ENCODE peak calls at places on chromosomes 7 and 10, in five cellular contexts. E is A549, S is H1, P is GM12878, J is K562. W is an unnamed sample.
A peak's percentile ranks its signal among the peaks of the same experiment; 100 is the strongest.

GRCh38 chr7:46534593-46535271 is 613.7 kb upstream of the IGFBP3 start:
- DNase-seq in J (no peak), S (peak; percentile 60), E (peak; percentile 51), P (no peak), W (no peak)

GRCh38 chr10:108544500-108545120 is 1378.7 kb downstream of the XPNPEP1 start:
- DNase-seq in S (peak; percentile 83), E (peak; percentile 51), J (peak; percentile 4), P (no peak), W (peak; percentile 3)

GRCh38 chr10:86599729-86600128 is 54.6 kb upstream of the OPN4 start:
- DNase-seq in E (no peak), S (peak; percentile 55), J (no peak), P (peak; percentile 47), W (no peak)

GRCh38 chr10:63539377-63539776 is 18.2 kb downstream of the REEP3 start:
- DNase-seq in P (no peak), E (no peak), J (no peak), S (no peak), W (no peak)

GRCh38 chr7:16697507-16698199 is 51.7 kb downstream of the BZW2 start:
- DNase-seq in S (no peak), P (no peak), E (no peak), J (no peak), W (no peak)

GRCh38 chr10:124701435-124701834 is 42.7 kb downstream of the FAM53B start:
- DNase-seq in P (no peak), J (no peak), E (no peak), S (no peak), W (no peak)

GRCh38 chr10:75426880-75427279 is 4.5 kb upstream of the LRMDA start:
- DNase-seq in P (no peak), J (no peak), E (no peak), S (no peak), W (no peak)

GRCh38 chr7:362416-363096 is 72.6 kb downstream of the FOXL3 start:
- DNase-seq in E (no peak), J (no peak), S (no peak), P (no peak), W (no peak)

GRCh38 chr10:75469018-75469616 is 37.7 kb downstream of the LRMDA start:
- DNase-seq in P (no peak), E (peak; percentile 78), J (no peak), S (no peak), W (peak; percentile 6)

GRCh38 chr10:49593564-49593875 is 16.6 kb upstream of the SLC18A3 start:
- DNase-seq in P (no peak), S (no peak), E (no peak), J (no peak), W (no peak)

GRCh38 chr10:125811251-125811650 is 11.8 kb downstream of the UROS start:
- DNase-seq in E (no peak), S (no peak), P (no peak), J (no peak), W (no peak)

GRCh38 chr7:1956611-1957470 is 275.9 kb downstream of the MAD1L1 start:
- DNase-seq in E (no peak), S (no peak), P (no peak), J (no peak), W (no peak)

GRCh38 chr7:45617166-45617565 is 43.0 kb downstream of the ADCY1 start:
- DNase-seq in P (no peak), J (no peak), E (no peak), S (no peak), W (no peak)

GRCh38 chr7:148011753-148012152 is 578.8 kb upstream of the C7orf33 start:
- DNase-seq in J (no peak), E (no peak), S (no peak), P (no peak), W (no peak)

GRCh38 chr10:83542774-83543291 is 596.5 kb upstream of the GHITM start:
- DNase-seq in J (no peak), P (peak; percentile 92), E (no peak), S (no peak), W (no peak)

GRCh38 chr7:81190997-81191747 is 272.3 kb upstream of the SEMA3C start:
- DNase-seq in E (peak; percentile 60), J (no peak), S (no peak), P (no peak), W (peak; percentile 12)

GRCh38 chr10:34615770-34616169 is 199.3 kb downstream of the PARD3 start:
- DNase-seq in P (no peak), J (no peak), S (no peak), E (no peak), W (no peak)

GRCh38 chr10:109427421-109427820 is 495.9 kb downstream of the XPNPEP1 start:
- DNase-seq in J (no peak), S (no peak), P (no peak), E (no peak), W (no peak)

GRCh38 chr10:117950408-117950807 is 96.3 kb downstream of the RAB11FIP2 start:
- DNase-seq in E (no peak), J (no peak), P (no peak), S (no peak), W (no peak)

GRCh38 chr10:91349381-91349780 is 60.8 kb upstream of the HECTD2 start:
- DNase-seq in P (no peak), J (no peak), E (peak; percentile 9), S (no peak), W (no peak)

GRCh38 chr7:3244241-3244814 is 56.7 kb upstream of the SDK1 start:
- DNase-seq in S (no peak), E (peak; percentile 45), J (no peak), P (no peak), W (peak; percentile 56)

GRCh38 chr10:121899727-121900126 is 28.1 kb downstream of the ATE1 start:
- DNase-seq in S (no peak), E (no peak), P (no peak), J (no peak), W (no peak)

GRCh38 chr7:158541330-158542010 is 46.2 kb downstream of the PTPRN2 start:
- DNase-seq in J (peak; percentile 71), S (no peak), E (no peak), P (no peak), W (no peak)

GRCh38 chr7:33379891-33380525 is 250.6 kb downstream of the BBS9 start:
- DNase-seq in J (no peak), E (no peak), P (no peak), S (no peak), W (no peak)

GRCh38 chr10:132652446-132652845 is 114.9 kb downstream of the INPP5A start:
- DNase-seq in E (no peak), P (no peak), S (no peak), J (no peak), W (no peak)

GRCh38 chr10:102511562-102512274 is 7.9 kb downstream of the SUFU start:
- DNase-seq in J (no peak), S (no peak), E (no peak), P (peak; percentile 48), W (no peak)

GRCh38 chr7:157542669-157543021 is 205.8 kb downstream of the DNAJB6 start:
- DNase-seq in J (no peak), P (no peak), S (no peak), E (no peak), W (no peak)

DNA sequence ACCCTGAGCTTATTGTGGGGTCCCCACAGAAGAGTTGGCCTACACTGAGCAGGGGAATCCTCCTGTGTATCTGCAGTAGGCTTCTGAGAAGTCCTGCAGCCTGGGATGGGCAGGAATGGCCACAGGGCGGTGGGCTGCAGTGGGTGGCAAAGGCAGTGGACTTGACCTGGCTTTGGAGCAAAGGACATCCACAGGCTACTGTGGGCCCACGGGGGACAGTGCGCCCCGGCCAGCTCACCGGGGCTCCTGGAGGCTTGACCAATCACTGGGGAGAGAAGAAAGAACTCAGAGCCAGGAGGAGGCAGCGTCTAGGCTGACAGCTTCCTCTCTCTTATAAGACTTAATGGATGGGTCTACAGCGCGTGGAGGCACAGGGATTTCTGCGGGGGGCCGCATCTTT is 488.8 kb upstream of the MGMT start:
- DNase-seq in E (no peak), S (no peak), J (no peak), P (no peak), W (no peak)
- TF ChIP-seq HDAC2 in E (no peak), S (no peak), J (no peak), P (no peak), W (no peak)

DNA sequence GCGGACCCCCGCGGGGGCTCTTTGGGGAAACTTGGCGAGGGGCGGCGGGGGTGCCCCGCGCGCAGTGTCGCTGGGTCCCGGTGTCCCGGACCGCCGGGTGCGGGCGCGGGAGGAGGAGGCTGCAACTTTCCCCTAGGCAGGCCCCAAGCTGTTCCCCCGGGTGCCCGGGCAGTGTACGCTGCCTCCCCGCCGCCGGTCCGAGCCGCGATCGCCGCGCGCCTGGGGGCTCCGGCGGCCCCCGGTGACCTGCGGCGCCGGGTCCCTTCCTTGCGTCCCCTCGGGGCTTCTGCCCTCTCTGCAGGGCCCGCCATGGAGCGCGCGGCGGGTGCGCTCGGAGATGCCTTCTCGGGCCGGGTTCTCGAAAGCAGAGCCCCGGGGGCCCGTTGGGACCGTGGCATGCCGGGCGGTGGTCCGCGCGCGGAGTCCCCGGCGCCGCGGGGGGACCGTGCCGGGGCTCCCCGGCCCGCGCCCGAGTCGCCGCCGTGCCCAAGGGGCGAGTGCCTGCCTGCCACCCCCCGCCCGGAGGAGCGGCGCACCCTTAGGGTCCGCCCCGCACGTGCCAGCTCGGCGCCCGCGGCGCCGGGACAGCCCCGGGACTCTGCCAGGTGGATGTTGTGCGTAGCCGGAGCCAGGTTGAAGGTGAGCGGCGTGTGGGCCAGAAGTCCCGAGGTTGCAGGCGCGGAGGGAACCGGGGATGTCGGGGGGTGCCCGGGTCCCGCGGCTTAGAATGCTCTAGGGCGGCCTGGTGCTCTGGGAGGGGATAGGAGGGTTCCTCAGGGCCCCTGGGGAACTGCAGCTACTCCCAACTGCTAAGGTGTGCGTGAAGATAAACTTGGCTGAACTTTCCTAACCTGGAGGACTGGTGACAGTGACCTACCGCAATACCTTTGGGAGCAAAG is at the start of gene CUX1:
- DNase-seq in P (no peak), S (no peak), E (peak; percentile 60), J (no peak), W (peak; percentile 30)
- TF ChIP-seq HDAC2 in P (no peak), S (no peak), E (no peak), J (no peak), W (no peak)

DNA sequence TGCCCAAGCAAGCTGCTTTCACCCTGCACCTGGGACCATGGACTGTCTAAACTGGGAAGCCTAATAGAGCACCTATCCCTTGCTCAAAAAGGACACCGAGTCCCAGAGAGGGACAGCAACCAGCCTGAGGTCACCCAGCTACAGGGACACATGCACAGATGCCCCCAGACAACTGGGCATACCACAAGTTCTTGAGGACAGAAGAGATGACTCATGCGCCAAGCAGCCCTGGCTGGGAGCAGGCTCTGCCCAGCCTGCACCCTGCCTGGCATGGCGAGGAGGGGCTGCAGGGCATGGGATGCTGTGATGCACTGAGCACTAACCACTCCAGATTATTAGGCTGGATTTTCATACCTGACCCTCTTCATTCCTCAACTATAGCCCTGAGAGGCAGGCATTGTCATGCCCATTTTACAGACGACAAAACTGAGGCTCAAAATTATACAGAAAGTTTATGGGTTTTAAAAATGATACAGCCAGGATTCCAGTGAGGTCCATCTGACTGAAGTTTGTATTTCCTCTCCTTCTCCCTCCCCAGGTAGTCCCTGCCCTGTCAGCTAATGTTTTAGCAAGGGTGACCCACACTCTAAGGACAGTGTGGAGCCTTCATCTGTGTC is 289.3 kb upstream of the ZMIZ1 start:
- DNase-seq in P (no peak), E (peak; percentile 17), J (no peak), S (no peak), W (no peak)
- TF ChIP-seq HDAC2 in P (no peak), E (no peak), J (peak; percentile 42), S (no peak), W (no peak)

DNA sequence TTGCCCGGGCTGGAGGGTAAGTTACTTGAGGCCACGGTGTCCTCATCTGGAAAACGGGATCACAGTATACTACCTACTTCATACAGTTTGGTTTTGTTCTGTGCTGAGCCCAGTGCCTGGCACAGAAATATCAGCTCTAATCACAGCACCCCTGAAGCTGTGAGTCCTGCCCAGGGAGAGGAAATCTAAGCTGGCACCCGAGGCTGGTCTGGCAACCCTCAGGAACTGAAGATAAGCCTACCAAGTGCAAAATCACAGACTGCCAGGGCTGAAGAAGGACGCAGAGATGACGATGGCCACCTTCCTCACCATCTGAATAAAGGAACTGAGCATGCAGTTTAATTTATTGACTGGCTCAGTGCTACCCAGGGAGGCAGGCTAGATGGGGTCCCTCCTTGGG is 7.7 kb upstream of the TMEM120A start:
- DNase-seq in E (no peak), J (no peak), P (no peak), S (no peak), W (no peak)
- TF ChIP-seq HDAC2 in E (no peak), J (no peak), P (no peak), S (no peak), W (no peak)